ENCODE peak calls at places on chromosomes 7 and 10, in six cellular contexts. V is H54; F is amniotic stem cell; M is activated naive CD4-positive, alpha-beta T cell treated with anti-CD3 and anti-CD28 coated beads, Interleukin-2, amount 10 ng/mL, durations not matched to agents 7 days and 5 days; L is stimulated activated CD8-positive, alpha-beta memory T cell treated with anti-CD3 and anti-CD28 coated beads, Interleukin-4, amount 100 ng/mL, for 24 hours; Q is NCI-H1417. K is an unnamed sample.

GRCh38 chr10:66049335-66049734 is 876.5 kb upstream of the LRRTM3 start:
- DNase-seq in V (no peak), F (no peak), M (no peak), Q (no peak), L (no peak), K (no peak)

GRCh38 chr10:42929236-42929635 is 146.6 kb downstream of the BMS1 start:
- DNase-seq in V (no peak), L (no peak), F (no peak), Q (no peak), M (no peak), K (no peak)

GRCh38 chr10:81116201-81116600 is 578.5 kb downstream of the SH2D4B start:
- DNase-seq in F (no peak), M (no peak), V (no peak), Q (no peak), L (no peak), K (no peak)

GRCh38 chr10:36324831-36325230 is 682.7 kb upstream of the FZD8 start:
- DNase-seq in F (no peak), L (no peak), M (no peak), Q (no peak), V (no peak), K (no peak)

GRCh38 chr10:373015-373414 is 237.8 kb downstream of the ZMYND11 start:
- DNase-seq in Q (no peak), F (no peak), V (no peak), L (no peak), M (no peak), K (no peak)

GRCh38 chr10:71501402-71501801 is 104.7 kb downstream of the CDH23 start:
- DNase-seq in L (no peak), Q (no peak), F (no peak), V (no peak), M (no peak), K (no peak)

GRCh38 chr10:129525408-129525807 is 58.4 kb downstream of the MGMT start:
- DNase-seq in V (no peak), Q (no peak), L (no peak), M (no peak), F (peak; percentile 29), K (no peak)

GRCh38 chr10:98310721-98311120 is 42.7 kb upstream of the LOXL4 start:
- DNase-seq in M (no peak), Q (no peak), L (no peak), F (no peak), V (no peak), K (no peak)

GRCh38 chr10:15744217-15744865 is 24.6 kb upstream of the ITGA8 start:
- DNase-seq in Q (peak; percentile 40), V (peak; percentile 34), L (no peak), M (peak; percentile 63), F (peak; percentile 37), K (no peak)

GRCh38 chr7:127629268-127629854 is 11.4 kb upstream of the PAX4 start:
- DNase-seq in V (peak; percentile 28), L (peak; percentile 17), M (peak; percentile 49), Q (peak; percentile 11), F (no peak), K (no peak)

GRCh38 chr10:10093035-10093434 is 924.6 kb upstream of the CELF2 start:
- DNase-seq in L (no peak), Q (no peak), V (no peak), M (no peak), F (no peak), K (no peak)

GRCh38 chr10:101545898-101546297 is 42.2 kb downstream of the POLL start:
- DNase-seq in F (no peak), L (no peak), M (no peak), V (no peak), Q (no peak), K (no peak)

GRCh38 chr10:77409697-77410471 is 227.7 kb downstream of the KCNMA1 start:
- DNase-seq in L (no peak), M (no peak), F (no peak), V (no peak), Q (peak; percentile 25), K (no peak)

GRCh38 chr7:121798896-121799295 is 74.1 kb upstream of the PTPRZ1 start:
- DNase-seq in V (no peak), F (no peak), Q (no peak), L (no peak), M (no peak), K (no peak)

GRCh38 chr10:61747341-61747740 is 84.6 kb downstream of the CABCOCO1 start:
- DNase-seq in Q (no peak), V (no peak), M (no peak), F (no peak), L (no peak), K (no peak)

GRCh38 chr7:101085000-101085948 is at the start of gene TRIM56:
- DNase-seq in Q (peak; percentile 92), F (peak; percentile 30), M (peak; percentile 91), L (peak; percentile 66), V (peak; percentile 94), K (peak; percentile 69)

GRCh38 chr10:63268798-63269503 is 135.8 kb downstream of the NRBF2 start:
- DNase-seq in L (peak; percentile 38), V (peak; percentile 57), M (peak; percentile 86), Q (peak; percentile 73), F (peak; percentile 76), K (peak; percentile 52)

GRCh38 chr10:8278099-8278498 is 223.6 kb downstream of the GATA3 start:
- DNase-seq in L (no peak), F (no peak), M (no peak), Q (no peak), V (no peak), K (no peak)

GRCh38 chr7:113015038-113015645 is 71.5 kb downstream of the GPR85 start:
- DNase-seq in Q (peak; percentile 17), M (no peak), L (no peak), F (peak; percentile 11), V (no peak), K (no peak)

GRCh38 chr7:133477786-133478185 is 224.9 kb downstream of the EXOC4 start:
- DNase-seq in Q (no peak), L (no peak), M (no peak), V (no peak), F (no peak), K (no peak)

GRCh38 chr7:63899691-63900393 is 98.8 kb upstream of the ZNF722 start:
- DNase-seq in M (peak; percentile 76), Q (no peak), L (peak; percentile 68), V (no peak), F (no peak), K (peak; percentile 70)

GRCh38 chr7:8871716-8872115 is 438.3 kb downstream of the NXPH1 start:
- DNase-seq in Q (no peak), F (no peak), M (no peak), L (no peak), V (no peak), K (no peak)

GRCh38 chr10:116526219-116526618 is 19.5 kb upstream of the PNLIP start:
- DNase-seq in M (no peak), F (no peak), V (no peak), L (no peak), Q (no peak), K (no peak)

GRCh38 chr10:33732176-33733025 is 397.9 kb upstream of the NRP1 start:
- DNase-seq in M (no peak), L (no peak), V (no peak), F (no peak), Q (no peak), K (no peak)

GRCh38 chr10:93288679-93289634 is 193.2 kb downstream of the MYOF start:
- DNase-seq in F (peak; percentile 60), M (peak; percentile 64), V (peak; percentile 93), Q (peak; percentile 66), L (peak; percentile 18), K (peak; percentile 19)

GRCh38 chr7:23043441-23043840 is 29.5 kb upstream of the HYCC1 start:
- DNase-seq in L (no peak), Q (no peak), M (no peak), F (no peak), V (no peak), K (no peak)

K was measured in activated B cell treated with CpG ODN at 0.5 μM for 24 hours.